ENCODE peak calls at places on chromosomes 5 and 9, in seven cellular contexts. K is Caki2; T is NCI-H1105 treated with DMSO at 0.1 percent for 48 hours; A is foreskin fibroblast; V is mesothelial cell of epicardium; Z is nephron progenitor cell; L is stimulated activated CD4-positive, alpha-beta T cell treated with anti-CD3 and anti-CD28 coated beads, Interleukin-4, amount 100 ng/mL, for 48 hours. O is an unnamed sample.

GRCh38 chr9:121322037-121322736 is 47.9 kb downstream of the STOM start:
- DNase-seq in K (peak; percentile 83), T (peak; percentile 5), A (peak; percentile 94), V (no peak), Z (no peak), L (no peak), O (peak; percentile 92)

GRCh38 chr9:93843396-93843795 is 111.8 kb downstream of the BARX1 start:
- DNase-seq in K (no peak), T (no peak), A (no peak), V (no peak), Z (no peak), L (no peak), O (no peak)

GRCh38 chr5:58451732-58452565 is 7.9 kb downstream of the PLK2 start:
- DNase-seq in K (no peak), T (no peak), A (no peak), V (no peak), Z (no peak), L (no peak), O (peak; percentile 40)

GRCh38 chr5:172837640-172838039 is 3.6 kb downstream of the ERGIC1 start:
- DNase-seq in K (no peak), T (peak; percentile 75), A (no peak), V (no peak), Z (no peak), L (no peak), O (peak; percentile 56)

GRCh38 chr9:138071292-138071691 is 193.7 kb downstream of the CACNA1B start:
- DNase-seq in K (no peak), T (no peak), A (no peak), V (peak; percentile 30), Z (no peak), L (no peak), O (no peak)

GRCh38 chr5:90557391-90557790 is 1.2 kb upstream of the ADGRV1 start:
- DNase-seq in K (no peak), T (no peak), A (no peak), V (no peak), Z (no peak), L (no peak), O (no peak)

GRCh38 chr9:124004608-124005007 is 7.0 kb upstream of the LHX2 start:
- DNase-seq in K (no peak), T (no peak), A (no peak), V (no peak), Z (no peak), L (no peak), O (no peak)

GRCh38 chr9:136011703-136012496 is 50.7 kb upstream of the UBAC1 start:
- DNase-seq in K (no peak), T (no peak), A (peak; percentile 85), V (no peak), Z (peak; percentile 22), L (no peak), O (peak; percentile 81)

GRCh38 chr9:134236001-134236421 is 71.6 kb upstream of the RNU6ATAC start:
- DNase-seq in K (no peak), T (no peak), A (no peak), V (no peak), Z (no peak), L (no peak), O (no peak)

GRCh38 chr5:5497132-5497748 is 74.8 kb downstream of the ICE1 start:
- DNase-seq in K (peak; percentile 35), T (peak; percentile 67), A (peak; percentile 83), V (peak; percentile 63), Z (peak; percentile 54), L (no peak), O (peak; percentile 63)

GRCh38 chr9:134486127-134486995 is 155.2 kb upstream of the COL5A1 start:
- DNase-seq in K (no peak), T (no peak), A (no peak), V (no peak), Z (no peak), L (no peak), O (no peak)

GRCh38 chr9:106019017-106019692 is 324.8 kb downstream of the TMEM38B start:
- DNase-seq in K (no peak), T (peak; percentile 14), A (no peak), V (no peak), Z (no peak), L (no peak), O (no peak)

GRCh38 chr9:108444400-108445358 is 411.1 kb downstream of the ACTL7B start:
- DNase-seq in K (no peak), T (peak; percentile 89), A (peak; percentile 96), V (no peak), Z (no peak), L (no peak), O (peak; percentile 94)

GRCh38 chr9:32304495-32304894 is 79.9 kb upstream of the ACO1 start:
- DNase-seq in K (no peak), T (no peak), A (no peak), V (no peak), Z (no peak), L (no peak), O (no peak)

GRCh38 chr9:92133949-92134604 is 18.9 kb upstream of the SPTLC1 start:
- DNase-seq in K (peak; percentile 88), T (peak; percentile 74), A (peak; percentile 88), V (peak; percentile 88), Z (peak; percentile 91), L (peak; percentile 68), O (peak; percentile 70)

GRCh38 chr5:66410056-66410455 is 186.1 kb upstream of the MAST4 start:
- DNase-seq in K (no peak), T (peak; percentile 13), A (no peak), V (no peak), Z (no peak), L (no peak), O (peak; percentile 5)

GRCh38 chr9:133509179-133510083 is 15.3 kb downstream of the MYMK start:
- DNase-seq in K (no peak), T (peak; percentile 89), A (no peak), V (peak; percentile 66), Z (peak; percentile 83), L (no peak), O (peak; percentile 12)

GRCh38 chr9:93041108-93041802 is 17.2 kb upstream of the SUSD3 start:
- DNase-seq in K (no peak), T (no peak), A (no peak), V (no peak), Z (no peak), L (no peak), O (no peak)

GRCh38 chr9:114157516-114158176 is 2.3 kb downstream of the COL27A1 start:
- DNase-seq in K (no peak), T (no peak), A (peak; percentile 55), V (no peak), Z (no peak), L (no peak), O (no peak)

GRCh38 chr5:173671121-173671949 is 54.9 kb upstream of the BOD1 start:
- DNase-seq in K (no peak), T (no peak), A (peak; percentile 49), V (no peak), Z (no peak), L (no peak), O (no peak)

GRCh38 chr9:18379073-18379811 is 94.7 kb upstream of the ADAMTSL1 start:
- DNase-seq in K (peak; percentile 50), T (no peak), A (peak; percentile 85), V (no peak), Z (no peak), L (no peak), O (peak; percentile 28)